ENCODE peak calls at places on chromosome 2, in five cellular contexts. One of them, this sample, is unnamed.

GRCh38 chr2:206855585-206856433 is 83.5 kb upstream of the CPO start:
- DNase-seq in heart right ventricle: no peak
- DNase-seq in A549: no peak
- DNase-seq in prostate gland: no peak
- DNase-seq in ovary: no peak
- DNase-seq in this sample: no peak

GRCh38 chr2:202883987-202884675 is 12.6 kb upstream of the ICA1L start:
- DNase-seq in heart right ventricle: no peak
- DNase-seq in A549: no peak
- DNase-seq in prostate gland: no peak
- DNase-seq in ovary: no peak
- DNase-seq in this sample: no peak

GRCh38 chr2:160911258-160911657 is 249.0 kb upstream of the TANK start:
- DNase-seq in heart right ventricle: no peak
- DNase-seq in A549: no peak
- DNase-seq in prostate gland: no peak
- DNase-seq in ovary: no peak
- DNase-seq in this sample: no peak

GRCh38 chr2:160194351-160194750 is 5.7 kb downstream of the ITGB6 start:
- DNase-seq in heart right ventricle: no peak
- DNase-seq in A549: no peak
- DNase-seq in prostate gland: no peak
- DNase-seq in ovary: no peak
- DNase-seq in this sample: no peak

GRCh38 chr2:214019229-214019972 is 391.5 kb upstream of the VWC2L start:
- DNase-seq in heart right ventricle: peak
- DNase-seq in A549: peak
- DNase-seq in prostate gland: no peak
- DNase-seq in ovary: no peak
- DNase-seq in this sample: no peak

GRCh38 chr2:223047260-223047761 is 4.7 kb upstream of the KCNE4 start:
- DNase-seq in heart right ventricle: no peak
- DNase-seq in A549: no peak
- DNase-seq in prostate gland: no peak
- DNase-seq in ovary: no peak
- DNase-seq in this sample: no peak

GRCh38 chr2:157325786-157326185 is at the start of gene ERMN:
- DNase-seq in heart right ventricle: no peak
- DNase-seq in A549: no peak
- DNase-seq in prostate gland: no peak
- DNase-seq in ovary: no peak
- DNase-seq in this sample: no peak

GRCh38 chr2:121298476-121298875 is 13.5 kb upstream of the TFCP2L1 start:
- DNase-seq in heart right ventricle: no peak
- DNase-seq in A549: no peak
- DNase-seq in prostate gland: no peak
- DNase-seq in ovary: no peak
- DNase-seq in this sample: no peak

GRCh38 chr2:220006152-220006551 is 378.7 kb downstream of the SLC4A3 start:
- DNase-seq in heart right ventricle: no peak
- DNase-seq in A549: no peak
- DNase-seq in prostate gland: no peak
- DNase-seq in ovary: peak
- DNase-seq in this sample: no peak

GRCh38 chr2:241160318-241160717 is 10.1 kb downstream of the PPP1R7 start:
- DNase-seq in heart right ventricle: no peak
- DNase-seq in A549: no peak
- DNase-seq in prostate gland: no peak
- DNase-seq in ovary: no peak
- DNase-seq in this sample: no peak

GRCh38 chr2:206154197-206154596 is 5.0 kb downstream of the NDUFS1 start:
- DNase-seq in heart right ventricle: no peak
- DNase-seq in A549: no peak
- DNase-seq in prostate gland: no peak
- DNase-seq in ovary: no peak
- DNase-seq in this sample: no peak

GRCh38 chr2:133780099-133780996 is 212.1 kb upstream of the NCKAP5 start:
- DNase-seq in heart right ventricle: peak
- DNase-seq in A549: peak
- DNase-seq in prostate gland: peak
- DNase-seq in ovary: peak
- DNase-seq in this sample: peak

GRCh38 chr2:31390324-31390723 is 24.2 kb downstream of the XDH start:
- DNase-seq in heart right ventricle: no peak
- DNase-seq in A549: no peak
- DNase-seq in prostate gland: peak
- DNase-seq in ovary: no peak
- DNase-seq in this sample: no peak

GRCh38 chr2:62344472-62344871 is 148.6 kb downstream of the B3GNT2 start:
- DNase-seq in heart right ventricle: no peak
- DNase-seq in A549: no peak
- DNase-seq in prostate gland: no peak
- DNase-seq in ovary: no peak
- DNase-seq in this sample: no peak

GRCh38 chr2:11683966-11684365 is 14.0 kb upstream of the NTSR2 start:
- DNase-seq in heart right ventricle: no peak
- DNase-seq in A549: no peak
- DNase-seq in prostate gland: no peak
- DNase-seq in ovary: no peak
- DNase-seq in this sample: no peak

GRCh38 chr2:43023791-43024514 is 202.5 kb downstream of the ZFP36L2 start:
- DNase-seq in heart right ventricle: no peak
- DNase-seq in A549: no peak
- DNase-seq in prostate gland: no peak
- DNase-seq in ovary: no peak
- DNase-seq in this sample: no peak

GRCh38 chr2:148578493-148578884 is 66.1 kb upstream of the EPC2 start:
- DNase-seq in heart right ventricle: no peak
- DNase-seq in A549: no peak
- DNase-seq in prostate gland: no peak
- DNase-seq in ovary: no peak
- DNase-seq in this sample: no peak

GRCh38 chr2:133457862-133458261 is 110.4 kb downstream of the NCKAP5 start:
- DNase-seq in heart right ventricle: no peak
- DNase-seq in A549: no peak
- DNase-seq in prostate gland: no peak
- DNase-seq in ovary: no peak
- DNase-seq in this sample: no peak

GRCh38 chr2:101563849-101564248 is 88.9 kb upstream of the RFX8 start:
- DNase-seq in heart right ventricle: no peak
- DNase-seq in A549: no peak
- DNase-seq in prostate gland: no peak
- DNase-seq in ovary: no peak
- DNase-seq in this sample: no peak

GRCh38 chr2:32706815-32707214 is 79.0 kb downstream of the TTC27 start:
- DNase-seq in heart right ventricle: no peak
- DNase-seq in A549: no peak
- DNase-seq in prostate gland: no peak
- DNase-seq in ovary: no peak
- DNase-seq in this sample: no peak

GRCh38 chr2:59025157-59025757 is 784.1 kb upstream of the FANCL start:
- DNase-seq in heart right ventricle: no peak
- DNase-seq in A549: no peak
- DNase-seq in prostate gland: no peak
- DNase-seq in ovary: peak
- DNase-seq in this sample: peak

GRCh38 chr2:69386376-69386775 is 651 bp downstream of the GFPT1 start:
- DNase-seq in heart right ventricle: no peak
- DNase-seq in A549: no peak
- DNase-seq in prostate gland: no peak
- DNase-seq in ovary: no peak
- DNase-seq in this sample: no peak

GRCh38 chr2:144704696-144705095 is 184.8 kb upstream of the ZEB2 start:
- DNase-seq in heart right ventricle: no peak
- DNase-seq in A549: no peak
- DNase-seq in prostate gland: no peak
- DNase-seq in ovary: no peak
- DNase-seq in this sample: no peak

GRCh38 chr2:176178807-176179271 is 9.6 kb upstream of the HOXD1 start:
- DNase-seq in heart right ventricle: no peak
- DNase-seq in A549: no peak
- DNase-seq in prostate gland: no peak
- DNase-seq in ovary: no peak
- DNase-seq in this sample: no peak

GRCh38 chr2:152098033-152098797 is 629 bp downstream of the CACNB4 start:
- DNase-seq in heart right ventricle: peak
- DNase-seq in A549: peak
- DNase-seq in prostate gland: peak
- DNase-seq in ovary: peak
- DNase-seq in this sample: peak

GRCh38 chr2:127176371-127177311 is 43.5 kb downstream of the CYP27C1 start:
- DNase-seq in heart right ventricle: peak
- DNase-seq in A549: no peak
- DNase-seq in prostate gland: peak
- DNase-seq in ovary: no peak
- DNase-seq in this sample: peak

GRCh38 chr2:176501652-176502051 is 232.4 kb downstream of the MTX2 start:
- DNase-seq in heart right ventricle: no peak
- DNase-seq in A549: no peak
- DNase-seq in prostate gland: no peak
- DNase-seq in ovary: no peak
- DNase-seq in this sample: no peak

GRCh38 chr2:176128172-176129012 is 1.1 kb upstream of the HOXD8 start:
- DNase-seq in heart right ventricle: no peak
- DNase-seq in A549: no peak
- DNase-seq in prostate gland: no peak
- DNase-seq in ovary: peak
- DNase-seq in this sample: no peak

GRCh38 chr2:203763425-203764272 is 57.2 kb downstream of the CD28 start:
- DNase-seq in heart right ventricle: no peak
- DNase-seq in A549: no peak
- DNase-seq in prostate gland: no peak
- DNase-seq in ovary: no peak
- DNase-seq in this sample: no peak

DNA sequence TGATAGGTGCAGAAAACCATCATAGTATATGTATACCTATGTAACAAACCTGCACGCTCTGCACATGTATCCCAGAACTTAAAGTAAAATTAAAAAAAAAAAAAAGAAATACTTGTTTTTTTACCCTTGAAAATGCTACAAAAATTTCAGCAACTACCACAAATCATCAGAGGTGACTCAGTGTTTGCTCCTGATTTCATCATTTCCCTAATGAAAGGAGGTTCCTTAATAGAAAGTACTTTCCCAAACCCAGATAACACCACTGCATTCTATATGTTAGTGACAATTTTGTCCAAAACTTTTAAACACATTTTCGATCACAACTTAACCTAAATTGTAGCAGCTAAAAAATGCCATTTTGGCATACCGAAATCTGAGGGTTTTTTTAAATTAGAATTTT is 163.3 kb downstream of the SLC39A10 start:
- DNase-seq in heart right ventricle: no peak
- DNase-seq in A549: no peak
- DNase-seq in prostate gland: no peak
- DNase-seq in ovary: no peak
- DNase-seq in this sample: no peak
- H3K4me3 ChIP-seq in heart right ventricle: no peak
- H3K4me3 ChIP-seq in A549: no peak
- H3K4me3 ChIP-seq in prostate gland: no peak
- H3K4me3 ChIP-seq in ovary: no peak
- H3K4me3 ChIP-seq in this sample: no peak

GRCh38 chr2:99695856-99696255 is 206.0 kb upstream of the REV1 start:
- DNase-seq in heart right ventricle: no peak
- DNase-seq in A549: no peak
- DNase-seq in prostate gland: no peak
- DNase-seq in ovary: no peak
- DNase-seq in this sample: no peak

GRCh38 chr2:99691931-99692330 is 202.1 kb upstream of the REV1 start:
- DNase-seq in heart right ventricle: peak
- DNase-seq in A549: no peak
- DNase-seq in prostate gland: no peak
- DNase-seq in ovary: no peak
- DNase-seq in this sample: peak

GRCh38 chr2:99695121-99695773 is 205.4 kb upstream of the REV1 start:
- DNase-seq in heart right ventricle: no peak
- DNase-seq in A549: no peak
- DNase-seq in prostate gland: no peak
- DNase-seq in ovary: no peak
- DNase-seq in this sample: no peak

GRCh38 chr2:99694331-99694730 is 204.5 kb upstream of the REV1 start:
- DNase-seq in heart right ventricle: no peak
- DNase-seq in A549: no peak
- DNase-seq in prostate gland: no peak
- DNase-seq in ovary: no peak
- DNase-seq in this sample: no peak

GRCh38 chr2:99692785-99693184 is 203.0 kb upstream of the REV1 start:
- DNase-seq in heart right ventricle: no peak
- DNase-seq in A549: no peak
- DNase-seq in prostate gland: no peak
- DNase-seq in ovary: no peak
- DNase-seq in this sample: no peak
- TF ChIP-seq CTCF in heart right ventricle: no peak
- TF ChIP-seq CTCF in A549: no peak
- TF ChIP-seq CTCF in prostate gland: no peak
- TF ChIP-seq CTCF in ovary: no peak
- TF ChIP-seq CTCF in this sample: no peak

DNA sequence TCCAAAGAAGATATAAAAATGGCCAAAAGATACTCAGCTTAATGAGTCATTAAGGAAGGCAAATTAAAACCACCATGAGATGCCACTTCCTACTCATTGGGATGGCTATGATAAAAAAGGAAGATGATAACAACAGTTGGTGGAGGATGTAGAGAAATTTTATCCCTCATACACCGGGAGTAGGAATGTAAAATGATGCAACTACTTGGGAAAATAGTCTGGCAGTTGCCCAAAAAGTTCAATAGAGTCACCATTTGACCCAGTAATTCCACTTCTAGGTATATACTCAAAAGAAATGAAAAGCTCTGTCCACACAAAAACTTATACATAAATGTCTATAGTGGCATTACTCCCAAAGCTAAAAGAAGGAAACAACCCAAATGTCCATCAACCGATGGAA is 10.1 kb upstream of the SULT1C2 start:
- DNase-seq in heart right ventricle: no peak
- DNase-seq in A549: no peak
- DNase-seq in prostate gland: no peak
- DNase-seq in ovary: no peak
- DNase-seq in this sample: no peak
- H3K4me3 ChIP-seq in heart right ventricle: no peak
- H3K4me3 ChIP-seq in A549: no peak
- H3K4me3 ChIP-seq in prostate gland: no peak
- H3K4me3 ChIP-seq in ovary: no peak
- H3K4me3 ChIP-seq in this sample: no peak

GRCh38 chr2:218289639-218290315 is 2.5 kb downstream of the TMBIM1 start:
- DNase-seq in heart right ventricle: no peak
- DNase-seq in A549: no peak
- DNase-seq in prostate gland: peak
- DNase-seq in ovary: no peak
- DNase-seq in this sample: no peak
- TF ChIP-seq CTCF in heart right ventricle: no peak
- TF ChIP-seq CTCF in A549: no peak
- TF ChIP-seq CTCF in prostate gland: no peak
- TF ChIP-seq CTCF in ovary: no peak
- TF ChIP-seq CTCF in this sample: no peak